ENCODE peak calls at places on chromosomes 16 and 17, in six cellular contexts. One of them, this sample, is unnamed.

GRCh38 chr16:29231231-29231630 is 175.3 kb downstream of the NPIPB11 start:
- DNase-seq in glutamatergic neuron: no peak
- DNase-seq in GM13977: no peak
- DNase-seq in AG09319: no peak
- DNase-seq in GM23338: no peak
- DNase-seq in CD4-positive, alpha-beta T cell: no peak
- DNase-seq in this sample: no peak

GRCh38 chr17:49691086-49691676 is 13.3 kb upstream of the SPOP start:
- DNase-seq in glutamatergic neuron: no peak
- DNase-seq in GM13977: no peak
- DNase-seq in AG09319: no peak
- DNase-seq in GM23338: no peak
- DNase-seq in CD4-positive, alpha-beta T cell: no peak
- DNase-seq in this sample: no peak

GRCh38 chr17:62725791-62726249 is 82.3 kb downstream of the MARCHF10 start:
- DNase-seq in glutamatergic neuron: no peak
- DNase-seq in GM13977: no peak
- DNase-seq in AG09319: no peak
- DNase-seq in GM23338: no peak
- DNase-seq in CD4-positive, alpha-beta T cell: no peak
- DNase-seq in this sample: no peak

GRCh38 chr17:8166731-8167130 is 4.0 kb upstream of the VAMP2 start:
- DNase-seq in glutamatergic neuron: no peak
- DNase-seq in GM13977: no peak
- DNase-seq in AG09319: no peak
- DNase-seq in GM23338: no peak
- DNase-seq in CD4-positive, alpha-beta T cell: no peak
- DNase-seq in this sample: no peak

GRCh38 chr17:47367257-47367656 is 43.5 kb downstream of the EFCAB13 start:
- DNase-seq in glutamatergic neuron: no peak
- DNase-seq in GM13977: no peak
- DNase-seq in AG09319: no peak
- DNase-seq in GM23338: no peak
- DNase-seq in CD4-positive, alpha-beta T cell: no peak
- DNase-seq in this sample: no peak

GRCh38 chr16:69417537-69418199 is 6.8 kb upstream of the CYB5B start:
- DNase-seq in glutamatergic neuron: no peak
- DNase-seq in GM13977: no peak
- DNase-seq in AG09319: no peak
- DNase-seq in GM23338: peak
- DNase-seq in CD4-positive, alpha-beta T cell: no peak
- DNase-seq in this sample: no peak

GRCh38 chr16:84548971-84549844 is 44.7 kb upstream of the MEAK7 start:
- DNase-seq in glutamatergic neuron: no peak
- DNase-seq in GM13977: no peak
- DNase-seq in AG09319: no peak
- DNase-seq in GM23338: no peak
- DNase-seq in CD4-positive, alpha-beta T cell: peak
- DNase-seq in this sample: no peak

GRCh38 chr16:21501869-21502667 is 97.3 kb upstream of the METTL9 start:
- DNase-seq in glutamatergic neuron: peak
- DNase-seq in GM13977: peak
- DNase-seq in AG09319: peak
- DNase-seq in GM23338: peak
- DNase-seq in CD4-positive, alpha-beta T cell: peak
- DNase-seq in this sample: peak

GRCh38 chr16:86343111-86343642 is 167.2 kb upstream of the FOXF1 start:
- DNase-seq in glutamatergic neuron: no peak
- DNase-seq in GM13977: no peak
- DNase-seq in AG09319: peak
- DNase-seq in GM23338: no peak
- DNase-seq in CD4-positive, alpha-beta T cell: no peak
- DNase-seq in this sample: no peak

DNA sequence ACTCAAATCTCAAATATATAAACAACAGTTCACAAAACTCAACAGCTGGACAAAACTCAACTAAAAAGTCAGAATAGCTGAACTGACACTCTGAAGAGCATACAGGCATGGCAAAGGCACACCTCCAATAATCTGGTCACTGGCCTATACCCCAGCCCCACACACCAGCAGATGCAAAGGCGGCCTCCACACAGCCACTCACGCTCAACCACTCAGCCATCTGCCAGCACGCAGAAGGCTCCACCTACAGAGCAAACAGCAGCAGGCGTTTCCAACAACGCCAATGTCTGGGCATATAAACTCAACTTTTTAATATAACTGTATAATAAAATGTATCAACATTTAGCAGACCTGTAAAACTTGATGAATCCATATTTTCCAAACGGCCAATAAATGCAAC is 17.2 kb downstream of the USP7 start:
- DNase-seq in glutamatergic neuron: peak
- DNase-seq in GM13977: no peak
- DNase-seq in AG09319: no peak
- DNase-seq in GM23338: no peak
- DNase-seq in CD4-positive, alpha-beta T cell: no peak
- DNase-seq in this sample: no peak
- TF ChIP-seq CTCF in glutamatergic neuron: no peak
- TF ChIP-seq CTCF in GM13977: peak
- TF ChIP-seq CTCF in AG09319: no peak
- TF ChIP-seq CTCF in GM23338: peak
- TF ChIP-seq CTCF in CD4-positive, alpha-beta T cell: no peak
- TF ChIP-seq CTCF in this sample: peak

GRCh38 chr17:66545918-66546317 is 243.5 kb downstream of the PRKCA start:
- DNase-seq in glutamatergic neuron: no peak
- DNase-seq in GM13977: no peak
- DNase-seq in AG09319: no peak
- DNase-seq in GM23338: no peak
- DNase-seq in CD4-positive, alpha-beta T cell: no peak
- DNase-seq in this sample: no peak
- TF ChIP-seq CTCF in glutamatergic neuron: no peak
- TF ChIP-seq CTCF in GM13977: no peak
- TF ChIP-seq CTCF in AG09319: no peak
- TF ChIP-seq CTCF in GM23338: no peak
- TF ChIP-seq CTCF in CD4-positive, alpha-beta T cell: no peak
- TF ChIP-seq CTCF in this sample: no peak

GRCh38 chr16:81855552-81856153 is 76.6 kb downstream of the PLCG2 start:
- DNase-seq in glutamatergic neuron: no peak
- DNase-seq in GM13977: no peak
- DNase-seq in AG09319: no peak
- DNase-seq in GM23338: peak
- DNase-seq in CD4-positive, alpha-beta T cell: no peak
- DNase-seq in this sample: no peak
- TF ChIP-seq CTCF in glutamatergic neuron: no peak
- TF ChIP-seq CTCF in GM13977: no peak
- TF ChIP-seq CTCF in AG09319: no peak
- TF ChIP-seq CTCF in GM23338: peak
- TF ChIP-seq CTCF in CD4-positive, alpha-beta T cell: no peak
- TF ChIP-seq CTCF in this sample: no peak

GRCh38 chr17:48413613-48414405 is 16.2 kb downstream of the SKAP1 start:
- DNase-seq in glutamatergic neuron: no peak
- DNase-seq in GM13977: no peak
- DNase-seq in AG09319: no peak
- DNase-seq in GM23338: no peak
- DNase-seq in CD4-positive, alpha-beta T cell: no peak
- DNase-seq in this sample: no peak
- TF ChIP-seq CTCF in glutamatergic neuron: no peak
- TF ChIP-seq CTCF in GM13977: no peak
- TF ChIP-seq CTCF in AG09319: no peak
- TF ChIP-seq CTCF in GM23338: no peak
- TF ChIP-seq CTCF in CD4-positive, alpha-beta T cell: no peak
- TF ChIP-seq CTCF in this sample: no peak

DNA sequence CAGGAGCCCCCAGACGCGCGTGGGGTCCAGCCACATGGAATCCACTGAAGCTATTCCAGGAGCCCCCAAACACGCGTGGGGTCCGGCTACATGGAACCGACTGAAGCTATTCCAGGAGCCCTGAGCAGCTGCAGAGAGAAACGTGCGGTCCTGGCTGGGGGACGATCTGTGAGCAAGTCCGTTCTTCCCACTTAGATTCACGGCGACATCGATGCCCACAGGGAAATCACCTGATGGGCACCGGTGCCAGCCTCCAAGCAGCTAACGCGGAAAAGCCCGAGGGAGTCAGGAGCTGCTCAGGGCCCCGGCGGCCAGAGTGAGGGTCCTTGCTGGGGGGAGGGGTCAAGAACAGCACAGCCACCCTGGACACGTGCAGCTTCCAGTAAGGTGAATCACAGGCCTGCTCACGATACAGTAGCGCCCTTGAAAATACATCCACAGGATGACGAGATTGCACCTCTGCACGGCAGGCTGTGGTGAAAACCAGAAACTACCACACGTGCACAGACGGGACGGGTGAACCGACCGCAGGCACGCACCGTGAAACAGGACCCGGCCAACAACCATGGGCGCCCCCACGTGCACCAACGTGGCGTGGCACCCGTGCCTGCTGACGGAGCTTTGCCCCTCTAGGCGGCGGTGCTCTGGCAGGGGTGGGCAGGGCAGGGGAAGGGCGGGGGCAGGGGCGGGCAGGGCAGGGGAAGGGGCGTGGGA is 77.7 kb upstream of the GNG13 start:
- DNase-seq in glutamatergic neuron: peak
- DNase-seq in GM13977: no peak
- DNase-seq in AG09319: no peak
- DNase-seq in GM23338: peak
- DNase-seq in CD4-positive, alpha-beta T cell: no peak
- DNase-seq in this sample: no peak
- TF ChIP-seq CTCF in glutamatergic neuron: no peak
- TF ChIP-seq CTCF in GM13977: no peak
- TF ChIP-seq CTCF in AG09319: no peak
- TF ChIP-seq CTCF in GM23338: peak
- TF ChIP-seq CTCF in CD4-positive, alpha-beta T cell: no peak
- TF ChIP-seq CTCF in this sample: no peak

GRCh38 chr17:6642592-6642991 is 1.7 kb downstream of the TXNDC17 start:
- DNase-seq in glutamatergic neuron: no peak
- DNase-seq in GM13977: no peak
- DNase-seq in AG09319: no peak
- DNase-seq in GM23338: no peak
- DNase-seq in CD4-positive, alpha-beta T cell: no peak
- DNase-seq in this sample: no peak

GRCh38 chr17:6651483-6652452 is at the start of the genes C17orf100 and MED31:
- DNase-seq in glutamatergic neuron: peak
- DNase-seq in GM13977: peak
- DNase-seq in AG09319: peak
- DNase-seq in GM23338: peak
- DNase-seq in CD4-positive, alpha-beta T cell: peak
- DNase-seq in this sample: peak

GRCh38 chr17:6643460-6644125 is 2.7 kb downstream of the TXNDC17 start:
- DNase-seq in glutamatergic neuron: no peak
- DNase-seq in GM13977: no peak
- DNase-seq in AG09319: no peak
- DNase-seq in GM23338: no peak
- DNase-seq in CD4-positive, alpha-beta T cell: no peak
- DNase-seq in this sample: no peak

DNA sequence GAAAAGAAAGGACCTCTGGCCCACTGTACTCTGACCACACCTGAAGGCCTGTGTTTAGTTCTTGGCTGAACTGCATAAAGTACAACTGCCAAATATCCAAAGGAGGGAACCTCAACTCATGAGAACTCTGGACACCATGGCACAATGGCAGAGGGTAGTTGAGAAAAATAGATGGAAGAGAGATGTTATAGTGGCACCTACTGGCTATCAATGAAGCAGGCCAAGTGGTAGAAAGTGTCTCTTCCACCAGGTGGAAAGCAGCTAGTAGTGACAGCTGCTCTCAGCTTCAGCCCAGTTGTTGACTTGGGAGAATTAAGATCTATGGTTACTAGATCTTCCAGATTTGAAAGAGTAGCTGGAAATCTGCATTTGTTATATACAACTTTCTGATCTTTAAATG is 3.2 kb downstream of the MED31 start:
- DNase-seq in glutamatergic neuron: no peak
- DNase-seq in GM13977: no peak
- DNase-seq in AG09319: no peak
- DNase-seq in GM23338: peak
- DNase-seq in CD4-positive, alpha-beta T cell: no peak
- DNase-seq in this sample: peak
- TF ChIP-seq CTCF in glutamatergic neuron: no peak
- TF ChIP-seq CTCF in GM13977: peak
- TF ChIP-seq CTCF in AG09319: no peak
- TF ChIP-seq CTCF in GM23338: peak
- TF ChIP-seq CTCF in CD4-positive, alpha-beta T cell: no peak
- TF ChIP-seq CTCF in this sample: peak

This sample was measured in GM20000.